ENCODE peak calls at places on chromosome 3, in seven cellular contexts. Q, Z, L, H, I, O and M are unnamed samples.

GRCh38 chr3:129985113-129985512 is 10.6 kb downstream of the TRH start:
- DNase-seq in Q (no peak), Z (no peak), L (no peak), H (peak), I (no peak), O (no peak), M (no peak)

GRCh38 chr3:100175637-100176250 is 61.4 kb upstream of the FILIP1L start:
- DNase-seq in Q (no peak), Z (no peak), L (no peak), H (no peak), I (no peak), O (no peak), M (no peak)

GRCh38 chr3:29183346-29184087 is 97.4 kb upstream of the RBMS3 start:
- DNase-seq in Q (no peak), Z (no peak), L (peak), H (no peak), I (no peak), O (peak), M (no peak)

GRCh38 chr3:159928071-159928491 is 60.6 kb upstream of the IL12A start:
- DNase-seq in Q (no peak), Z (peak), L (no peak), H (no peak), I (no peak), O (no peak), M (no peak)

GRCh38 chr3:189824629-189825312 is 193.6 kb downstream of the TP63 start:
- DNase-seq in Q (no peak), Z (peak), L (no peak), H (no peak), I (no peak), O (no peak), M (no peak)

GRCh38 chr3:16183601-16184270 is 9.3 kb downstream of the GALNT15 start:
- DNase-seq in Q (no peak), Z (peak), L (no peak), H (no peak), I (peak), O (no peak), M (no peak)

GRCh38 chr3:182710557-182711157 is 82.6 kb upstream of the ATP11B start:
- DNase-seq in Q (peak), Z (peak), L (no peak), H (no peak), I (no peak), O (no peak), M (no peak)

GRCh38 chr3:14404396-14405119 is 2.2 kb downstream of the SLC6A6 start:
- DNase-seq in Q (no peak), Z (no peak), L (no peak), H (no peak), I (no peak), O (no peak), M (no peak)

GRCh38 chr3:169034401-169034800 is 629.1 kb downstream of the MECOM start:
- DNase-seq in Q (no peak), Z (no peak), L (no peak), H (no peak), I (no peak), O (no peak), M (no peak)

GRCh38 chr3:120095226-120096165 is 1.2 kb upstream of the GSK3B start:
- DNase-seq in Q (peak), Z (peak), L (peak), H (no peak), I (peak), O (peak), M (peak)

GRCh38 chr3:72606005-72606800 is 242.0 kb downstream of the SHQ1 start:
- DNase-seq in Q (no peak), Z (peak), L (no peak), H (no peak), I (no peak), O (no peak), M (no peak)

GRCh38 chr3:52845157-52845556 is 10.3 kb upstream of the MUSTN1 start:
- DNase-seq in Q (no peak), Z (no peak), L (no peak), H (no peak), I (no peak), O (no peak), M (no peak)

GRCh38 chr3:47347217-47347801 is 33.5 kb upstream of the PTPN23 start:
- DNase-seq in Q (no peak), Z (no peak), L (no peak), H (no peak), I (no peak), O (no peak), M (no peak)

GRCh38 chr3:130971208-130971607 is 55.4 kb downstream of the ASTE1 start:
- DNase-seq in Q (no peak), Z (peak), L (no peak), H (no peak), I (no peak), O (no peak), M (no peak)

GRCh38 chr3:184345678-184346144 is 8.3 kb downstream of the FAM131A start:
- DNase-seq in Q (peak), Z (peak), L (no peak), H (no peak), I (peak), O (no peak), M (peak)

GRCh38 chr3:73409405-73409804 is 215.3 kb downstream of the PDZRN3 start:
- DNase-seq in Q (no peak), Z (peak), L (no peak), H (no peak), I (no peak), O (no peak), M (no peak)

GRCh38 chr3:196096382-196096953 is 14.6 kb upstream of the TFRC start:
- DNase-seq in Q (no peak), Z (no peak), L (no peak), H (no peak), I (peak), O (no peak), M (no peak)

GRCh38 chr3:195914648-195915473 is 6.5 kb upstream of the TNK2 start:
- DNase-seq in Q (no peak), Z (peak), L (peak), H (no peak), I (peak), O (peak), M (peak)